ENCODE peak calls at places on chromosome 20, in eight cellular contexts. E is endodermal cell; L is CD4-positive, CD25-positive, alpha-beta regulatory T cell; Y is psoas muscle; S is Panc1; W is sigmoid colon; J is SK-N-SH; O is small intestine. I is an unnamed sample. For H3K27me3 and H3K4me1, the result is how much of the 10 kb centered on the place peaks cover.

GRCh38 chr20:12047838-12048432 is 130.2 kb downstream of the BTBD3 start:
- DNase-seq in E (no peak), L (no peak), Y (no peak), S (no peak), W (no peak), J (no peak), O (no peak), I (no peak)

GRCh38 chr20:45883100-45883469 is 2.1 kb downstream of the ZSWIM1 start:
- DNase-seq in E (no peak), L (no peak), Y (no peak), S (no peak), W (no peak), J (no peak), O (no peak), I (no peak)

GRCh38 chr20:50980071-50980681 is 21.6 kb downstream of the MOCS3 start:
- DNase-seq in E (no peak), L (no peak), Y (no peak), S (peak), W (no peak), J (no peak), O (no peak), I (no peak)

GRCh38 chr20:11111191-11111590 is 437.4 kb upstream of the JAG1 start:
- DNase-seq in E (no peak), L (no peak), Y (no peak), S (no peak), W (no peak), J (no peak), O (no peak), I (no peak)

GRCh38 chr20:9349256-9349655 is 165.1 kb upstream of the LAMP5 start:
- DNase-seq in E (no peak), L (no peak), Y (no peak), S (no peak), W (no peak), J (no peak), O (no peak), I (no peak)

GRCh38 chr20:36342316-36342715 is 36.2 kb downstream of the DLGAP4 start:
- DNase-seq in E (no peak), L (no peak), Y (no peak), S (no peak), W (no peak), J (no peak), O (no peak), I (no peak)

GRCh38 chr20:61161649-61162210 is 90.3 kb upstream of the CDH4 start:
- DNase-seq in E (no peak), L (no peak), Y (no peak), S (no peak), W (no peak), J (no peak), O (no peak), I (no peak)

GRCh38 chr20:44572551-44573500 is 9.6 kb upstream of the PKIG start:
- DNase-seq in E (no peak), L (no peak), Y (peak), S (peak), W (peak), J (no peak), O (no peak), I (no peak)

GRCh38 chr20:9146649-9147048 is 77.8 kb downstream of the PLCB4 start:
- DNase-seq in E (no peak), L (no peak), Y (no peak), S (no peak), W (no peak), J (no peak), O (no peak), I (no peak)

GRCh38 chr20:9792674-9793073 is 46.2 kb downstream of the PAK5 start:
- DNase-seq in E (no peak), L (no peak), Y (no peak), S (no peak), W (no peak), J (no peak), O (no peak), I (no peak)

GRCh38 chr20:33180169-33180568 is 12.2 kb downstream of the BPIFA2 start:
- DNase-seq in E (no peak), L (no peak), Y (no peak), S (no peak), W (no peak), J (no peak), O (no peak), I (no peak)

GRCh38 chr20:61937146-61937962 is 128.3 kb downstream of the TAF4 start:
- DNase-seq in E (no peak), L (no peak), Y (no peak), S (no peak), W (peak), J (no peak), O (no peak), I (no peak)

GRCh38 chr20:49646126-49646525 is 67.6 kb downstream of the B4GALT5 start:
- DNase-seq in E (no peak), L (no peak), Y (no peak), S (no peak), W (no peak), J (no peak), O (no peak), I (no peak)

GRCh38 chr20:13232999-13233398 is 11.9 kb downstream of the ISM1 start:
- DNase-seq in E (no peak), L (no peak), Y (no peak), S (no peak), W (no peak), J (no peak), O (no peak), I (no peak)

GRCh38 chr20:34539756-34540155 is 18.8 kb upstream of the MAP1LC3A start:
- DNase-seq in E (no peak), L (no peak), Y (no peak), S (no peak), W (no peak), J (no peak), O (no peak), I (no peak)

GRCh38 chr20:58642465-58642864 is 8.6 kb upstream of the STX16 start:
- DNase-seq in E (peak), L (no peak), Y (no peak), S (no peak), W (no peak), J (no peak), O (no peak), I (no peak)

GRCh38 chr20:41969656-41970055 is 351.5 kb upstream of the CHD6 start:
- DNase-seq in E (no peak), L (no peak), Y (no peak), S (no peak), W (no peak), J (peak), O (no peak), I (no peak)

GRCh38 chr20:36104856-36105255 is 49.7 kb upstream of the EPB41L1 start:
- DNase-seq in E (no peak), L (no peak), Y (no peak), S (no peak), W (no peak), J (no peak), O (no peak), I (no peak)

GRCh38 chr20:32872266-32872665 is 13.5 kb downstream of the EFCAB8 start:
- DNase-seq in E (no peak), L (no peak), Y (no peak), S (no peak), W (peak), J (no peak), O (no peak), I (no peak)

GRCh38 chr20:25077610-25078169 is 4.3 kb downstream of the VSX1 start:
- DNase-seq in E (peak), L (no peak), Y (peak), S (no peak), W (peak), J (peak), O (no peak), I (no peak)

GRCh38 chr20:45362804-45363610 is at the start of gene SYS1:
- DNase-seq in E (peak), L (peak), Y (peak), S (peak), W (peak), J (peak), O (peak), I (peak)

GRCh38 chr20:61699184-61700066 is 366.3 kb downstream of the TAF4 start:
- DNase-seq in E (no peak), L (no peak), Y (no peak), S (no peak), W (no peak), J (peak), O (no peak), I (no peak)

GRCh38 chr20:52809003-52809402 is 163.2 kb upstream of the TSHZ2 start:
- DNase-seq in E (no peak), L (no peak), Y (no peak), S (no peak), W (no peak), J (no peak), O (no peak), I (no peak)

GRCh38 chr20:54668271-54669053 is 193.1 kb downstream of the DOK5 start:
- DNase-seq in E (peak), L (peak), Y (no peak), S (no peak), W (no peak), J (peak), O (peak), I (peak)

GRCh38 chr20:63977392-63978276 is 1.8 kb downstream of the SAMD10 start:
- DNase-seq in E (peak), L (peak), Y (no peak), S (no peak), W (peak), J (no peak), O (peak), I (no peak)

GRCh38 chr20:64145458-64146300 is 18.6 kb upstream of the MYT1 start:
- DNase-seq in E (peak), L (no peak), Y (no peak), S (no peak), W (peak), J (no peak), O (no peak), I (no peak)

GRCh38 chr20:59987135-59987534 is 28.9 kb downstream of the CDH26 start:
- DNase-seq in E (peak), L (no peak), Y (no peak), S (no peak), W (no peak), J (no peak), O (no peak), I (no peak)

GRCh38 chr20:45735988-45736387 is 13.8 kb downstream of the SPINT4 start:
- DNase-seq in E (no peak), L (no peak), Y (no peak), S (no peak), W (no peak), J (no peak), O (no peak), I (no peak)

GRCh38 chr20:49633643-49634042 is 65.7 kb upstream of the PTGIS start:
- DNase-seq in E (no peak), L (no peak), Y (no peak), S (no peak), W (no peak), J (no peak), O (no peak), I (no peak)

GRCh38 chr20:22465622-22466446 is 118.5 kb downstream of the FOXA2 start:
- DNase-seq in E (no peak), L (no peak), Y (no peak), S (no peak), W (no peak), J (no peak), O (no peak), I (no peak)

GRCh38 chr20:58852559-58853271 is at the start of gene GNAS:
- DNase-seq in E (peak), L (peak), Y (peak), S (no peak), W (no peak), J (peak), O (peak), I (no peak)

GRCh38 chr20:51144476-51144875 is 121.6 kb upstream of the KCNG1 start:
- DNase-seq in E (peak), L (no peak), Y (no peak), S (no peak), W (no peak), J (no peak), O (no peak), I (no peak)

GRCh38 chr20:47985092-47985850 is 200.0 kb upstream of the SULF2 start:
- DNase-seq in E (peak), L (no peak), Y (no peak), S (no peak), W (no peak), J (no peak), O (no peak), I (peak)

GRCh38 chr20:36315545-36316351 is 9.6 kb downstream of the DLGAP4 start:
- DNase-seq in E (peak), L (no peak), Y (no peak), S (no peak), W (peak), J (peak), O (no peak), I (no peak)

GRCh38 chr20:53162251-53162835 is 190.2 kb downstream of the TSHZ2 start:
- DNase-seq in E (peak), L (no peak), Y (peak), S (no peak), W (peak), J (no peak), O (no peak), I (no peak)

GRCh38 chr20:63937596-63937995 is 18.6 kb downstream of the UCKL1 start:
- DNase-seq in E (peak), L (no peak), Y (no peak), S (no peak), W (no peak), J (no peak), O (no peak), I (no peak)

GRCh38 chr20:49979030-49979832 is 3.5 kb upstream of the SNAI1 start:
- DNase-seq in E (peak), L (peak), Y (no peak), S (no peak), W (no peak), J (peak), O (no peak), I (peak)

GRCh38 chr20:63255911-63256704 is 1.8 kb upstream of the NKAIN4 start:
- DNase-seq in E (no peak), L (no peak), Y (no peak), S (no peak), W (no peak), J (no peak), O (no peak), I (no peak)

GRCh38 chr20:38804243-38804642 is 1.3 kb upstream of the PPP1R16B start:
- DNase-seq in E (no peak), L (no peak), Y (no peak), S (no peak), W (no peak), J (no peak), O (no peak), I (no peak)

GRCh38 chr20:38806855-38807655 is 1.6 kb downstream of the PPP1R16B start:
- DNase-seq in E (peak), L (peak), Y (no peak), S (no peak), W (no peak), J (peak), O (no peak), I (no peak)

GRCh38 chr20:38805958-38806854 is 709 bp downstream of the PPP1R16B start:
- DNase-seq in E (peak), L (peak), Y (no peak), S (no peak), W (no peak), J (peak), O (no peak), I (peak)

GRCh38 chr20:38805502-38805957 is at the start of gene PPP1R16B:
- DNase-seq in E (peak), L (peak), Y (peak), S (no peak), W (no peak), J (peak), O (peak), I (peak)

DNA sequence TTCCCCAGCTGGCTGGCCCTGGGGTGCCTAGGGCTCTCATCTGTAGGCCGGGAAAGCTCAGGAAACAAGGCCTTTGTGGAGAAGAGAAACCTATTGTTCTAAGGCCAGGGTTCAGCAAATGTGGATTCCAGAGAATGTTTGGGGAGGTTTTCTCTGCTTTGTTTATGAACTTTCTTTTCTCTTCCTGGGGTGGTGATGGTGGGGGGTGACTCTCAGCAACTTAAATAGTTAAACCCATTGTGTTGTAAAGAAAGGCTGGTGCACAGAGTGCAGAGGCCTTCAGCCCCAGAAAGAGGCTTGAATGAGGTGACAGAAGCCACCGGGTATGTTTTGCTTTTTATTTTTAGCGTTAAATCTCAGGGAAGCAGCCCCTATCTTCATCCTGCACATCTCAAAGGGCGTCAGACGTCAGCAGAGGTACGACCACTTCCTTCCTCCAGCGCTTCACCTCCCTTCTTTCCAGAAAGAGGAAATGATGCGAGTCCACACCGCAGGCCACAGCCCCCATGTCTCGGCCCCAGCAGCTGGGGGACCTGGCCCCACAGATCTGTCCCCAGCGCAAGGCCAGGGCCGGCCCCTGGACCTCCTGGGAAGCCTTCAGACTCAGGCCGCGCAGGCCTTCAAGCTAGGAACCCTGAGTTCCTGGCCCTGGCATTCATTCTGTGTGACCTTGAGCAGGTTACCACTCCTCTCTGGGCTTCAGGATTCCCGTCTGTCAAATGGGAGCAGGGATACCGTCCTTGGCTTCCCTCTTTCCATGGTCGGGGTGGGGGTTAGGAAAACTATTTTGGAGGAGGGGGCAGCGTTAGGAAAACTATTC is 605 bp upstream of the PPP1R16B start:
- DNase-seq in E (peak), L (peak), Y (peak), S (no peak), W (no peak), J (no peak), O (peak), I (peak)
- H3K27me3 ChIP-seq in E (under half), L (under half), Y (under half), S (under half), W (under half), J (under half), O (under half), I (under half)

GRCh38 chr20:57378646-57379262 is 12.4 kb upstream of the RBM38 start:
- DNase-seq in E (no peak), L (no peak), Y (no peak), S (no peak), W (no peak), J (no peak), O (no peak), I (no peak)
- H3K4me1 ChIP-seq in E (under half), L (under half), Y (under half), S (under half), W (under half), J (under half), O (under half), I (under half)

GRCh38 chr20:19213946-19214490 is 1.6 kb downstream of the SLC24A3 start:
- DNase-seq in E (no peak), L (no peak), Y (no peak), S (no peak), W (no peak), J (no peak), O (no peak), I (no peak)
- H3K4me3 ChIP-seq in E (peak), L (no peak), Y (peak), S (no peak), W (peak), J (no peak), O (no peak), I (no peak)

GRCh38 chr20:57023997-57024396 is 242.4 kb downstream of the BMP7 start:
- DNase-seq in E (no peak), L (no peak), Y (no peak), S (no peak), W (no peak), J (no peak), O (no peak), I (no peak)

GRCh38 chr20:57024849-57025248 is 241.6 kb downstream of the BMP7 start:
- DNase-seq in E (no peak), L (no peak), Y (no peak), S (no peak), W (no peak), J (no peak), O (no peak), I (no peak)

GRCh38 chr20:57025261-57025660 is 241.2 kb downstream of the BMP7 start:
- DNase-seq in E (no peak), L (no peak), Y (no peak), S (no peak), W (no peak), J (no peak), O (no peak), I (no peak)

GRCh38 chr20:57022306-57022705 is 244.1 kb downstream of the BMP7 start:
- DNase-seq in E (peak), L (no peak), Y (no peak), S (no peak), W (no peak), J (no peak), O (no peak), I (peak)

DNA sequence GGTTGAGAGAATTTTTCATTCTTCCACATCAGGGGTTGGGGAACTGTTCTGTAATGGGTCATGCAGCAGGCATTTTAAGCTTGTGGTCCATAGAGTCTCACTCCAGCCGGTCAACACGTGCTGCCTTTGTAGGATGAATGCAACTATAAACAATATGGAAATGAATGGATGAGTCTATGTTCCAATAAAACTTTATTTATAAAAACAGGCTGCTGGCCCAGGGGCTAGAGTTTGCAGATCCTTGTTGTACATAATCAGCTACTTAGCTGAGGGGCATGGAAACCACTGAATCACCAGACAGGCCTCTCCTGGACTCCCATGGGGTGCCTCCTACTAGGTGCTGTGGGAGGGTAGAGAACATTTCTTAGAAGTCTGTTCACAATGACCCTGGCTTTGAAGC is 243.4 kb downstream of the BMP7 start:
- DNase-seq in E (no peak), L (no peak), Y (no peak), S (no peak), W (no peak), J (no peak), O (no peak), I (no peak)
- H3K27me3 ChIP-seq in E (under half), L (under half), Y (under half), S (under half), W (under half), J (under half), O (under half), I (under half)

GRCh38 chr20:3798405-3798768 is 2.3 kb downstream of the CDC25B start:
- DNase-seq in E (no peak), L (no peak), Y (no peak), S (no peak), W (no peak), J (no peak), O (no peak), I (no peak)
- H3K4me1 ChIP-seq in E (under half), L (half or more), Y (under half), S (under half), W (under half), J (under half), O (under half), I (under half)

DNA sequence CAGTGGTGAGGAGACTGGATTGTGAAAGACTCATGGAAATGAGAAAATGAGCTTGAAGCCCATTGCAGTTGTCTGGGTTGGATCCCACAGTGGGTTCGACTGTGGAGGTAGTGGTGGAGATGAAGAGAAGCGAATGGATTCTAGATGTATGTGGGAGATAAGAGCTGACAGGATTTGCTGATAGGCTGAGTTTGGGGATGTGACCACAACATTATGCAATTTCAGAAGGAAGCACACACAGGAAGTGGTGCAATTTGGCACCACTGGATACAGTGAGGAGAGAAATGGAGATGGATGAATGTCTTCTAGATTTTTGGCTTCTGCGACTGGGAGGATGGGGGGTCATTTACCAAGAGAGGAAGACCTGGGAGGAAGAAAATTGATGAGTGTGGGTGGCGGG is 64.4 kb upstream of the MAFB start:
- DNase-seq in E (peak), L (no peak), Y (no peak), S (no peak), W (no peak), J (no peak), O (no peak), I (no peak)
- H3K4me3 ChIP-seq in E (no peak), L (no peak), Y (no peak), S (no peak), W (no peak), J (no peak), O (no peak), I (no peak)

DNA sequence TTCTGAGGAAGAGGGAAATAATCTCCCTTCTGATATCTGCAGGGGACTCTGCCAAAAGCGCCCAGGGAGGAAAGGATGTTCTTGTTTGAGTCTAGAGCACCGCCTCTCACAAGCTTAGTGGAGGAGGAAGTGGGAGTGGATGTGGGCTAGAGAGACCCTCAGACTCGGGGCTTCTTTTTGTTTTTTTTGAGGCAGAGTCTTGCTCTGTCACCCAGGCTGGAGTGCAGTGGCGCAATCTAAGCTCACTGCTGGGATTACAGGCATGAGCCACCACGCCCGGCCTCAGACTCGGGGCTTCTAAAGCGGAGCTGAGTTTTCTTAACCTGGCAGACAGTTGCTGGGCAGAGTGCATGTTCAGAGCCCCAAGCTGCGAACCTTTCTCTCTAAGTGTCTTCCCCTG is 310.8 kb downstream of the BMP7 start:
- DNase-seq in E (no peak), L (no peak), Y (no peak), S (no peak), W (no peak), J (no peak), O (no peak), I (no peak)
- H3K27me3 ChIP-seq in E (under half), L (under half), Y (under half), S (under half), W (under half), J (half or more), O (under half), I (under half)

I was measured in HAP-1.